ENCODE peak calls at places on chromosomes 13 and 19, in eight cellular contexts. One of them, this sample, is unnamed.

GRCh38 chr19:49570138-49570856 is 10.1 kb downstream of the NOSIP start:
- DNase-seq in T-helper 1 cell: peak
- DNase-seq in AG08396: peak
- DNase-seq in heart right ventricle: no peak
- DNase-seq in ELF-1: peak
- DNase-seq in NCI-H1048: peak
- DNase-seq in hypothalamus: no peak
- DNase-seq in foreskin fibroblast: peak
- DNase-seq in this sample: peak

GRCh38 chr13:95445116-95445515 is 107.4 kb upstream of the CLDN10 start:
- DNase-seq in hypothalamus: no peak
- DNase-seq in ELF-1: no peak
- DNase-seq in heart right ventricle: no peak
- DNase-seq in NCI-H1048: no peak
- DNase-seq in AG08396: no peak
- DNase-seq in foreskin fibroblast: no peak
- DNase-seq in T-helper 1 cell: no peak
- DNase-seq in this sample: no peak

GRCh38 chr19:45630463-45630862 is 8.7 kb downstream of the EML2 start:
- DNase-seq in foreskin fibroblast: peak
- DNase-seq in NCI-H1048: no peak
- DNase-seq in hypothalamus: no peak
- DNase-seq in heart right ventricle: no peak
- DNase-seq in AG08396: peak
- DNase-seq in T-helper 1 cell: no peak
- DNase-seq in ELF-1: no peak
- DNase-seq in this sample: peak

GRCh38 chr19:44753932-44754742 is 5.6 kb downstream of the BCL3 start:
- DNase-seq in ELF-1: peak
- DNase-seq in T-helper 1 cell: peak
- DNase-seq in NCI-H1048: no peak
- DNase-seq in foreskin fibroblast: peak
- DNase-seq in AG08396: peak
- DNase-seq in hypothalamus: no peak
- DNase-seq in heart right ventricle: peak
- DNase-seq in this sample: peak

GRCh38 chr19:38907227-38907626 is 4.8 kb downstream of the CCER2 start:
- DNase-seq in foreskin fibroblast: no peak
- DNase-seq in ELF-1: no peak
- DNase-seq in hypothalamus: no peak
- DNase-seq in NCI-H1048: no peak
- DNase-seq in T-helper 1 cell: no peak
- DNase-seq in heart right ventricle: no peak
- DNase-seq in AG08396: no peak
- DNase-seq in this sample: no peak

GRCh38 chr13:36788276-36788675 is 30.7 kb upstream of the RFXAP start:
- DNase-seq in heart right ventricle: no peak
- DNase-seq in T-helper 1 cell: no peak
- DNase-seq in hypothalamus: no peak
- DNase-seq in AG08396: no peak
- DNase-seq in foreskin fibroblast: peak
- DNase-seq in NCI-H1048: no peak
- DNase-seq in ELF-1: no peak
- DNase-seq in this sample: no peak

GRCh38 chr13:36395280-36395679 is 37.0 kb upstream of the CCNA1 start:
- DNase-seq in AG08396: peak
- DNase-seq in T-helper 1 cell: no peak
- DNase-seq in NCI-H1048: no peak
- DNase-seq in foreskin fibroblast: peak
- DNase-seq in hypothalamus: no peak
- DNase-seq in heart right ventricle: no peak
- DNase-seq in ELF-1: no peak
- DNase-seq in this sample: peak

GRCh38 chr19:35438527-35438926 is 9.5 kb upstream of the FFAR2 start:
- DNase-seq in hypothalamus: no peak
- DNase-seq in NCI-H1048: no peak
- DNase-seq in foreskin fibroblast: no peak
- DNase-seq in heart right ventricle: no peak
- DNase-seq in ELF-1: peak
- DNase-seq in T-helper 1 cell: no peak
- DNase-seq in AG08396: no peak
- DNase-seq in this sample: no peak

GRCh38 chr13:50850445-50850844 is 7.0 kb upstream of the DLEU7 start:
- DNase-seq in T-helper 1 cell: no peak
- DNase-seq in NCI-H1048: no peak
- DNase-seq in foreskin fibroblast: no peak
- DNase-seq in AG08396: no peak
- DNase-seq in ELF-1: no peak
- DNase-seq in hypothalamus: no peak
- DNase-seq in heart right ventricle: no peak
- DNase-seq in this sample: no peak

GRCh38 chr13:88840085-88840484 is 1168.9 kb downstream of the SLITRK5 start:
- DNase-seq in ELF-1: no peak
- DNase-seq in foreskin fibroblast: no peak
- DNase-seq in T-helper 1 cell: no peak
- DNase-seq in hypothalamus: no peak
- DNase-seq in heart right ventricle: no peak
- DNase-seq in NCI-H1048: no peak
- DNase-seq in AG08396: no peak
- DNase-seq in this sample: no peak

GRCh38 chr13:22103046-22103445 is 432.2 kb downstream of the FGF9 start:
- DNase-seq in foreskin fibroblast: no peak
- DNase-seq in heart right ventricle: no peak
- DNase-seq in T-helper 1 cell: no peak
- DNase-seq in ELF-1: peak
- DNase-seq in NCI-H1048: no peak
- DNase-seq in AG08396: no peak
- DNase-seq in hypothalamus: no peak
- DNase-seq in this sample: no peak

GRCh38 chr19:8256276-8257051 is 47.3 kb downstream of the CERS4 start:
- DNase-seq in heart right ventricle: no peak
- DNase-seq in hypothalamus: no peak
- DNase-seq in foreskin fibroblast: no peak
- DNase-seq in ELF-1: no peak
- DNase-seq in AG08396: no peak
- DNase-seq in T-helper 1 cell: no peak
- DNase-seq in NCI-H1048: no peak
- DNase-seq in this sample: peak

GRCh38 chr13:38824342-38824741 is 137.5 kb downstream of the FREM2 start:
- DNase-seq in foreskin fibroblast: no peak
- DNase-seq in hypothalamus: no peak
- DNase-seq in heart right ventricle: no peak
- DNase-seq in NCI-H1048: no peak
- DNase-seq in T-helper 1 cell: no peak
- DNase-seq in AG08396: no peak
- DNase-seq in ELF-1: peak
- DNase-seq in this sample: no peak

GRCh38 chr13:104477256-104477655 is 1411.0 kb upstream of the SLC10A2 start:
- DNase-seq in T-helper 1 cell: no peak
- DNase-seq in NCI-H1048: no peak
- DNase-seq in ELF-1: no peak
- DNase-seq in heart right ventricle: no peak
- DNase-seq in AG08396: no peak
- DNase-seq in foreskin fibroblast: peak
- DNase-seq in hypothalamus: no peak
- DNase-seq in this sample: no peak

GRCh38 chr19:16544468-16545231 is 2.4 kb upstream of the CHERP start:
- DNase-seq in AG08396: no peak
- DNase-seq in foreskin fibroblast: no peak
- DNase-seq in NCI-H1048: no peak
- DNase-seq in hypothalamus: no peak
- DNase-seq in T-helper 1 cell: no peak
- DNase-seq in heart right ventricle: no peak
- DNase-seq in ELF-1: no peak
- DNase-seq in this sample: no peak

GRCh38 chr19:898663-899062 is 5.4 kb downstream of the RNU6-9 start:
- DNase-seq in foreskin fibroblast: no peak
- DNase-seq in ELF-1: no peak
- DNase-seq in heart right ventricle: no peak
- DNase-seq in AG08396: no peak
- DNase-seq in T-helper 1 cell: no peak
- DNase-seq in hypothalamus: no peak
- DNase-seq in NCI-H1048: no peak
- DNase-seq in this sample: no peak